ENCODE peak calls at places on chromosomes 4 and X, in eight cellular contexts. W, Y, Z, X, O, K, M and V are unnamed samples.

GRCh38 chrX:150527108-150527507 is 41.3 kb upstream of the MTM1 start:
- DNase-seq in W (no peak), O (no peak), K (no peak), Z (no peak), Y (no peak), M (no peak), X (no peak), V (no peak)

GRCh38 chrX:43809463-43809862 is 72.8 kb downstream of the MAOB start:
- DNase-seq in M (no peak), K (peak; percentile 34), O (peak; percentile 50), Y (no peak), W (no peak), Z (peak; percentile 3), X (no peak), V (no peak)

GRCh38 chr4:151313306-151314028 is 11.9 kb downstream of the SH3D19 start:
- DNase-seq in W (no peak), X (no peak), Z (no peak), K (no peak), M (peak; percentile 20), O (no peak), Y (no peak), V (no peak)

GRCh38 chrX:6985537-6985936 is 162.0 kb upstream of the STS start:
- DNase-seq in O (no peak), X (no peak), W (no peak), Z (no peak), Y (no peak), K (no peak), M (no peak), V (no peak)

GRCh38 chr4:142778430-142778829 is 67.7 kb downstream of the INPP4B start:
- DNase-seq in O (peak; percentile 74), K (no peak), M (no peak), Y (no peak), W (no peak), X (no peak), Z (peak; percentile 74), V (no peak)

GRCh38 chr4:39732728-39733127 is 34.8 kb downstream of the UBE2K start:
- DNase-seq in Y (no peak), O (peak; percentile 88), M (no peak), W (no peak), Z (peak; percentile 90), X (no peak), K (peak; percentile 57), V (no peak)

GRCh38 chrX:69126642-69127041 is 38.6 kb downstream of the PJA1 start:
- DNase-seq in O (no peak), M (no peak), Y (no peak), Z (no peak), X (no peak), W (no peak), K (no peak), V (no peak)

GRCh38 chr4:160864253-160864652 is 1299.5 kb downstream of the FSTL5 start:
- DNase-seq in M (no peak), W (no peak), Y (no peak), O (no peak), K (peak; percentile 10), X (no peak), Z (no peak), V (no peak)

GRCh38 chr4:20249333-20249732 is 2.4 kb upstream of the SLIT2 start:
- DNase-seq in Z (peak; percentile 69), X (no peak), M (no peak), K (peak; percentile 58), W (no peak), O (peak; percentile 50), Y (no peak), V (peak; percentile 20)

GRCh38 chr4:136680271-136680670 is 852.0 kb downstream of the PCDH18 start:
- DNase-seq in W (no peak), X (no peak), O (no peak), M (no peak), K (peak; percentile 88), Z (peak; percentile 9), Y (no peak), V (peak; percentile 72)

GRCh38 chr4:42671431-42672194 is 14.7 kb upstream of the ATP8A1 start:
- DNase-seq in Y (no peak), O (no peak), X (no peak), K (no peak), M (peak; percentile 11), W (no peak), Z (no peak), V (no peak)

GRCh38 chrX:150323020-150323419 is 40.1 kb upstream of the MAMLD1 start:
- DNase-seq in O (no peak), K (no peak), M (no peak), W (no peak), Y (no peak), Z (no peak), X (no peak), V (no peak)

DNA sequence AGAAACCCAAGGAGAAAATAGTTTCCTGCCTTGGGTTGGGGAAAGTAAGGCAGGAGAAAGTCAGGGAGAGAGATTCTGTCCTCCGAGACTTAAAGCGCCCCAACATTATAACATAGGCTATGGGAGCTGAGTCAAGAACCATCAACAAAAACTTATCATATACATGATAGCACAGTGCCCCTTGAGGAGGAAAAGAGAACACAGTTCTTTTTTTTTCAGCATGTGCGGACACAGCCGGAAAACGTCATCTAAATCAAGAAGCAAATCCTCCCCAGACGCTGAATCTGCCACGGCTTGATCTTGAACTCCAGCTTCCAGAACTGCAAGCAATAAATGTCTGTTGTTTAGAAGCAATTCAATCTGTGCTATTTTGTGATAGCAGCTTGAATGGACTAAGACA is 549.6 kb upstream of the PRKX start:
- DNase-seq in Y (no peak), Z (no peak), M (no peak), O (no peak), X (no peak), K (peak; percentile 73), W (no peak), V (no peak)
- TF ChIP-seq CTCF in Y (no peak), Z (no peak), M (no peak), O (no peak), X (no peak), K (peak; percentile 64), W (no peak), V (peak; percentile 41)

DNA sequence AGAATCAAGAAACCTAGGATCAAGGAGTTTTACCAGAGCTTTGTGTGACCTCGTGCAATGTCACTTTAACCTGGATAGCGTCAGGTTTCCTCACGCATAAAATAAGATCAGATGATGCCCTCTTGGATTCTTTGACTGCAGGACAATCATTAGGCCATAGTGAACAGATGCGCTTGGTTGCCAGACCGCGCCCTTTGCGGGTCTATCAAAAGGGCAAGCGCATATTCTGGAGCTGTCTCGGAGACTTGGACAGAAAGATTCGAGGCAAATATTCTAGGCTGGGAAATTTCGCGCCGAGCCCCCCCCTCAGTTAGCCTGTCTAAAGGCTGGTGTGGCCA is 66.6 kb downstream of the FBXO8 start:
- DNase-seq in K (no peak), X (no peak), W (no peak), Z (no peak), M (no peak), O (no peak), Y (no peak), V (no peak)
- H3K27me3 ChIP-seq in K (no peaks in the 10 kb centered on the region), X (no peaks in the 10 kb centered on the region), W (peaks cover 52% of the 10 kb centered on the region), Z (peaks cover 59% of the 10 kb centered on the region), M (peaks cover 99% of the 10 kb centered on the region), O (peaks cover 48% of the 10 kb centered on the region), Y (peaks cover 73% of the 10 kb centered on the region), V (no peaks in the 10 kb centered on the region)

GRCh38 chr4:65865489-65865888 is 195.2 kb upstream of the EPHA5 start:
- DNase-seq in Y (no peak), W (no peak), Z (no peak), X (no peak), O (peak; percentile 3), M (no peak), K (peak; percentile 17), V (no peak)
- TF ChIP-seq CTCF in Y (no peak), W (no peak), Z (peak; percentile 21), X (no peak), O (no peak), M (no peak), K (peak; percentile 42), V (peak; percentile 48)

GRCh38 chr4:153792893-153793227 is 4.0 kb upstream of the SFRP2 start:
- DNase-seq in W (no peak), K (no peak), M (no peak), Y (no peak), X (no peak), Z (no peak), O (no peak), V (no peak)

GRCh38 chr4:153790962-153791551 is 2.2 kb upstream of the SFRP2 start:
- DNase-seq in M (no peak), W (no peak), O (peak; percentile 16), Y (peak; percentile 68), K (no peak), Z (no peak), X (no peak), V (no peak)

GRCh38 chr4:153792007-153792892 is 3.4 kb upstream of the SFRP2 start:
- DNase-seq in K (peak; percentile 37), Z (no peak), O (peak; percentile 22), X (peak; percentile 50), M (peak; percentile 49), Y (peak; percentile 75), W (no peak), V (peak; percentile 76)

GRCh38 chr4:153789741-153790651 is 1.1 kb upstream of the SFRP2 start:
- DNase-seq in Z (no peak), O (no peak), K (no peak), Y (no peak), X (no peak), M (no peak), W (no peak), V (no peak)

DNA sequence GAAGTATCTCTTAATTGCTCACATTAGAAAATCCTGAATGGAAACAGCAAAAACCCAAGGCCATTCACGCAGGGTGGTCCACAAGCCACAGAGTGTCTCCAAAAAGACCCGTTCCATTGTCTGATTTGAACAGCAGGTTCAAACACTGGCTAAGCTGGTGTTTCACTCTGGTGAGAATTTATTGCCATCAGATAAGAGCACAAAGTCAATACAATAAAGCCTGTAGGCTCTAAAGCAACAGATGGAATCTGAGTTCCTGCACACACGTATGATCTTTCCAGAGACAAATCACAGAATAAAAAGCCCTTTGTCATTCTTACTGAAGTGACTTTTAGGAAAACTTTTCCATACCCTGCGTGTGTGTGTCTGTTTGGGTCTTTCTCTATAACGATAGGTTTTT is 5.1 kb upstream of the SFRP2 start:
- DNase-seq in W (no peak), O (no peak), M (no peak), Y (no peak), K (no peak), X (no peak), Z (no peak), V (peak; percentile 51)
- H3K27me3 ChIP-seq in W (peaks cover 19% of the 10 kb centered on the region), O (peaks cover 20% of the 10 kb centered on the region), M (peaks cover 68% of the 10 kb centered on the region), Y (peaks cover 64% of the 10 kb centered on the region), K (peaks cover 52% of the 10 kb centered on the region), X (no peaks in the 10 kb centered on the region), Z (peaks cover 40% of the 10 kb centered on the region), V (no peaks in the 10 kb centered on the region)

GRCh38 chrX:28802625-28803024 is 215.4 kb downstream of the IL1RAPL1 start:
- DNase-seq in O (no peak), Z (no peak), M (no peak), W (no peak), Y (no peak), K (no peak), X (no peak), V (no peak)
- TF ChIP-seq CTCF in O (no peak), Z (peak; percentile 15), M (no peak), W (no peak), Y (no peak), K (no peak), X (no peak), V (no peak)